ENCODE peak calls at places on chromosomes 11 and 22, in seven cellular contexts. N, B, L, C, D, R and S are unnamed samples.

GRCh38 chr11:96969251-96969650 is 579.4 kb downstream of the JRKL start:
- DNase-seq in N (no peak), B (no peak), L (no peak), C (no peak), D (no peak), R (no peak), S (no peak)

GRCh38 chr11:22193348-22194051 is 615 bp downstream of the ANO5 start:
- DNase-seq in N (peak), B (no peak), L (peak), C (no peak), D (peak), R (no peak), S (peak)

GRCh38 chr11:106603971-106604370 is 414.3 kb downstream of the GUCY1A2 start:
- DNase-seq in N (no peak), B (no peak), L (no peak), C (no peak), D (no peak), R (no peak), S (no peak)

GRCh38 chr22:19875061-19875530 is 20.4 kb upstream of the GNB1L start:
- DNase-seq in N (no peak), B (no peak), L (no peak), C (no peak), D (no peak), R (no peak), S (no peak)

GRCh38 chr11:16902182-16902581 is 112.0 kb downstream of the PLEKHA7 start:
- DNase-seq in N (no peak), B (peak), L (no peak), C (peak), D (no peak), R (no peak), S (no peak)

GRCh38 chr11:38089728-38090127 is 1491.7 kb upstream of the RAG2 start:
- DNase-seq in N (no peak), B (no peak), L (no peak), C (no peak), D (no peak), R (no peak), S (no peak)

GRCh38 chr11:31815743-31816466 is 4.8 kb upstream of the PAX6 start:
- DNase-seq in N (peak), B (no peak), L (peak), C (no peak), D (no peak), R (no peak), S (no peak)

GRCh38 chr11:9757809-9758675 is 94.2 kb downstream of the SWAP70 start:
- DNase-seq in N (peak), B (peak), L (peak), C (no peak), D (no peak), R (peak), S (peak)

GRCh38 chr11:8068605-8069221 is 12.3 kb upstream of the TUB start:
- DNase-seq in N (peak), B (no peak), L (peak), C (no peak), D (no peak), R (peak), S (no peak)

GRCh38 chr22:26585104-26585790 is 4.7 kb downstream of the TPST2 start:
- DNase-seq in N (no peak), B (no peak), L (peak), C (no peak), D (no peak), R (no peak), S (no peak)

GRCh38 chr11:10730151-10730550 is 20.9 kb upstream of the CTR9 start:
- DNase-seq in N (no peak), B (no peak), L (no peak), C (no peak), D (no peak), R (no peak), S (no peak)

GRCh38 chr11:121119444-121119843 is 18.4 kb downstream of the TECTA start:
- DNase-seq in N (peak), B (no peak), L (peak), C (no peak), D (no peak), R (no peak), S (no peak)

GRCh38 chr11:31702966-31703365 is 108.2 kb downstream of the PAX6 start:
- DNase-seq in N (no peak), B (no peak), L (no peak), C (no peak), D (no peak), R (peak), S (no peak)

GRCh38 chr11:122697636-122698167 is 42.2 kb downstream of the UBASH3B start:
- DNase-seq in N (no peak), B (no peak), L (no peak), C (no peak), D (no peak), R (no peak), S (peak)

GRCh38 chr22:40107756-40108437 is 69.8 kb upstream of the TNRC6B start:
- DNase-seq in N (no peak), B (no peak), L (no peak), C (no peak), D (no peak), R (no peak), S (peak)

GRCh38 chr11:85750646-85751045 is 60.3 kb downstream of the SYTL2 start:
- DNase-seq in N (no peak), B (no peak), L (no peak), C (no peak), D (no peak), R (no peak), S (no peak)

GRCh38 chr11:82895437-82896091 is 4.7 kb downstream of the PRCP start:
- DNase-seq in N (no peak), B (no peak), L (no peak), C (peak), D (no peak), R (no peak), S (no peak)

GRCh38 chr22:46042786-46043185 is 65.8 kb upstream of the WNT7B start:
- DNase-seq in N (no peak), B (no peak), L (no peak), C (no peak), D (no peak), R (no peak), S (no peak)

GRCh38 chr11:11856638-11857037 is 14.9 kb downstream of the USP47 start:
- DNase-seq in N (no peak), B (no peak), L (no peak), C (peak), D (no peak), R (no peak), S (no peak)

GRCh38 chr11:60078742-60079141 is 9.7 kb upstream of the MS4A2 start:
- DNase-seq in N (no peak), B (no peak), L (no peak), C (no peak), D (no peak), R (no peak), S (no peak)

GRCh38 chr11:60080523-60080922 is 7.9 kb upstream of the MS4A2 start:
- DNase-seq in N (no peak), B (no peak), L (no peak), C (no peak), D (no peak), R (no peak), S (no peak)

GRCh38 chr11:60078021-60078420 is 10.4 kb upstream of the MS4A2 start:
- DNase-seq in N (no peak), B (no peak), L (no peak), C (no peak), D (no peak), R (no peak), S (no peak)

DNA sequence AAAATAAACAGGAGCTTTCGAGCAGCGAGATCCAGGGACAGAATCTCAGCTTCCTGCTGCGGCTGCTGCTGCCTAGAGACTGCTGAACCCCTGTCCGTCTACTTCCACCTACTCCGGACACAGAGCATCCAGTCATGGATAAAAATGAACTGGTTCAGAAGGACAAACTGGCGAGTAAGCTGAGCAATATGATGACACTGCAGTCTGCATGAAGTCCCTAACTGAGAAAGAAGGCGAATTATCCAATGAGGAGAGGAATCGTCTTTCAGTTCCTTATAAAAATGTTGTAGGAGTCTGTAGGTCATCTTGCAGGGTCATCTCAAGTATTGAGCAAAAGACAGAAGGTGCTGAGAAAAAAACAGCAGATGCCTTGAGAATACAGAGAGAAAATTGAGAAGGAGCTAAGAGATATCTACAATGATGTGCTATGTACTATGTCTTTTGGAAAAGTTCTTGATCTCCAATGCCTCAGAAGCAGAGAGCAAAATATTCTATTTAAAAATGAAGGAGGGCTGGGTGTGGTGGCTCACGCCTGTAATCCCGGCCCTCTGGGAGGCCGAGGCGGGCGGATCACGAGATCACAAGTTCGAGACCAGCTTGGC is 11.1 kb upstream of the MS4A2 start:
- DNase-seq in N (no peak), B (no peak), L (no peak), C (no peak), D (no peak), R (no peak), S (peak)
- TF ChIP-seq JUND in N (no peak), B (no peak), L (no peak), C (no peak), D (no peak), R (no peak), S (no peak)

GRCh38 chr22:32761251-32761903 is 40.1 kb upstream of the TIMP3 start:
- DNase-seq in N (no peak), B (no peak), L (no peak), C (no peak), D (no peak), R (no peak), S (no peak)
- TF ChIP-seq JUND in N (no peak), B (no peak), L (no peak), C (no peak), D (no peak), R (no peak), S (no peak)

GRCh38 chr11:36447514-36447913 is 62.6 kb downstream of the TRAF6 start:
- DNase-seq in N (no peak), B (no peak), L (no peak), C (no peak), D (no peak), R (no peak), S (no peak)
- TF ChIP-seq JUND in N (no peak), B (no peak), L (no peak), C (no peak), D (no peak), R (no peak), S (no peak)

DNA sequence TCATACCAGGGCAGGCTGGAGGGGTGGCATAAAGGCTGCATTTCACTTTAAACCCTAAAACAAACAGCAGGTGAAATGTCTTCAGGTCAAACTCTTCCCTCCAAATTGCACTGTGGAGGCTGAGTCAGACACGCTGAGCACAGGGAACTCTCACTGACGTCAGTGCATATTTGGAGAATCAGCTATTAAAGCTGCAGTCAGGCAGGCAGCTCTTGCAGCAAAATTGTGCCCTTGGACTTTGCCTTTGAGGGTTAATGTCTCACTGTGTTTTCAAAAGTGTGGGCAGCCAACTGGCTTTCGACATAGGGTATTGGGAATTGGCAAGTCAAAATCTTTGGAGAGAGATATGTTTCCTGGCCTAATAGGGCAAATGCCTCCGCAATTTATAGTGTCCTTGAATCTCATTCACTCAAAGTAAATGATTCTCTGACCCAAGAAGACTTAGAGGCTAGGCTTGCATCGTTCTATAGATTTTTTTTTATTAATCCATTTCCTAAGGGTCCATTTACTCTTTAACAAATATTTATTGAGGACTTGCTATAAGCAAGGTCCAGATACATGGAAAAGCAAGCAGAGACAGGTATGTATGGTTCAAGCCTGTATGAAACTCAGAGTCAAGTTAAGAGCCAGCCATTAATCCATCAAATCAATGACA is 27.7 kb upstream of the SMCO4 start:
- DNase-seq in N (no peak), B (no peak), L (no peak), C (no peak), D (no peak), R (peak), S (peak)
- TF ChIP-seq JUND in N (no peak), B (no peak), L (no peak), C (no peak), D (no peak), R (peak), S (no peak)